ENCODE peak calls at places on chromosomes 1 and 21, in five cellular contexts. R is SJCRH30, B is stomach, O is breast epithelium, L is AG04450. V is an unnamed sample.

GRCh38 chr1:31007462-31007991 is 58.0 kb downstream of the PUM1 start:
- DNase-seq in R (no peak), B (no peak), O (no peak), L (peak), V (peak)

GRCh38 chr1:1371354-1371740 is 3.7 kb downstream of the AURKAIP1 start:
- DNase-seq in R (no peak), B (no peak), O (no peak), L (no peak), V (no peak)

GRCh38 chr21:21801921-21802320 is 803.7 kb downstream of the NCAM2 start:
- DNase-seq in R (no peak), B (no peak), O (no peak), L (no peak), V (no peak)

GRCh38 chr1:183506561-183506960 is 34.3 kb downstream of the SMG7 start:
- DNase-seq in R (no peak), B (no peak), O (no peak), L (no peak), V (no peak)

GRCh38 chr1:208171615-208172388 is 72.4 kb downstream of the PLXNA2 start:
- DNase-seq in R (no peak), B (no peak), O (no peak), L (no peak), V (no peak)

GRCh38 chr1:205191617-205192016 is 19.9 kb downstream of the DSTYK start:
- DNase-seq in R (no peak), B (no peak), O (no peak), L (no peak), V (no peak)

GRCh38 chr1:70779571-70779970 is 268.0 kb downstream of the PTGER3 start:
- DNase-seq in R (no peak), B (no peak), O (no peak), L (no peak), V (peak)

GRCh38 chr1:24424207-24424606 is 8.6 kb downstream of the NIPAL3 start:
- DNase-seq in R (no peak), B (no peak), O (no peak), L (no peak), V (no peak)

GRCh38 chr21:44959376-44960091 is 19.7 kb downstream of the SLX9 start:
- DNase-seq in R (no peak), B (no peak), O (no peak), L (no peak), V (no peak)

GRCh38 chr1:14987829-14988603 is 165.5 kb upstream of the TMEM51 start:
- DNase-seq in R (peak), B (no peak), O (no peak), L (no peak), V (no peak)

GRCh38 chr1:51829058-51829457 is 49.5 kb downstream of the NRDC start:
- DNase-seq in R (peak), B (no peak), O (no peak), L (no peak), V (no peak)

GRCh38 chr21:38365521-38365920 is 108.7 kb downstream of the KCNJ15 start:
- DNase-seq in R (no peak), B (no peak), O (no peak), L (no peak), V (no peak)

GRCh38 chr21:26490771-26491170 is 82.3 kb downstream of the CYYR1 start:
- DNase-seq in R (peak), B (no peak), O (no peak), L (no peak), V (peak)

GRCh38 chr1:22645936-22646335 is 2.5 kb downstream of the C1QC start:
- DNase-seq in R (no peak), B (no peak), O (no peak), L (no peak), V (no peak)
- H3K27ac ChIP-seq in R (no peak), B (no peak), O (no peak), L (no peak), V (no peak)

GRCh38 chr21:14545906-14546480 is at the start of gene SAMSN1:
- DNase-seq in R (no peak), B (peak), O (peak), L (no peak), V (peak)
- H3K4me3 ChIP-seq in R (no peak), B (peak), O (peak), L (no peak), V (no peak)

DNA sequence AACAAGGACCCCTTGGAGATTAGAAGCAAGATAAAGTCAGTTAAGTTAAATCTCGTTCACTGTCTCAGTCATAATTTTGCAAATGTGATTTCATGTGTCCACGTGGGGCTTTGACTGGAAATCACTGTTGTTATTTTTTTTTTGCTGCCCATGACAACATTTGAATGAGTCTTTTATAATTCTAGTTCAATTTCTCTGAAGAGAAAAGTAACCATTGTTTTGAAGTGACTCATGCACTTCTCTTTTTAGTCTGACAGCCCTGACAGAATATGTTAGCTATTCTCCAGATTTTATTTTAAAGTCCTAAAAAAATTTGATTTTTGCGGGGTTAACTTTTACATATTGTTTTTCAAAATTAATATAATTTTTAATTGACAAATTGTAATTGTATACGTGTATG is 30.7 kb upstream of the NLRP3 start:
- DNase-seq in R (no peak), B (no peak), O (no peak), L (no peak), V (no peak)
- H3K27ac ChIP-seq in R (no peak), B (no peak), O (no peak), L (no peak), V (no peak)

DNA sequence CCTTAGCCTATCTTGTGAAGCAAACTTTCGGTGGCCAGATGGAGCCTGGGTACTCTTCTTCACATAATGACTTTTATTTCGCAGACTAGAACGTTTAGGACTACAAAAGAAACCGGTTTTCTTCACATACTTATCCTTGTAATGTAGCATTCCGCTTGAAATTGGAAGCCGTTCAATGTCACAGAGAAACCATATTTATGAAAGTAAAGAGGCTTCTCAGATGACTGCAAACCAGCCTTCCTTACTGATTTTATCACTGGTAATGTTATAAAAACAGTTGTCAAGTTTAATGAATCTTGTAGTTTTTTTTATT is 94.1 kb downstream of the PPIAL4G start:
- DNase-seq in R (no peak), B (no peak), O (no peak), L (no peak), V (no peak)
- H3K4me3 ChIP-seq in R (no peak), B (peak), O (peak), L (peak), V (peak)

DNA sequence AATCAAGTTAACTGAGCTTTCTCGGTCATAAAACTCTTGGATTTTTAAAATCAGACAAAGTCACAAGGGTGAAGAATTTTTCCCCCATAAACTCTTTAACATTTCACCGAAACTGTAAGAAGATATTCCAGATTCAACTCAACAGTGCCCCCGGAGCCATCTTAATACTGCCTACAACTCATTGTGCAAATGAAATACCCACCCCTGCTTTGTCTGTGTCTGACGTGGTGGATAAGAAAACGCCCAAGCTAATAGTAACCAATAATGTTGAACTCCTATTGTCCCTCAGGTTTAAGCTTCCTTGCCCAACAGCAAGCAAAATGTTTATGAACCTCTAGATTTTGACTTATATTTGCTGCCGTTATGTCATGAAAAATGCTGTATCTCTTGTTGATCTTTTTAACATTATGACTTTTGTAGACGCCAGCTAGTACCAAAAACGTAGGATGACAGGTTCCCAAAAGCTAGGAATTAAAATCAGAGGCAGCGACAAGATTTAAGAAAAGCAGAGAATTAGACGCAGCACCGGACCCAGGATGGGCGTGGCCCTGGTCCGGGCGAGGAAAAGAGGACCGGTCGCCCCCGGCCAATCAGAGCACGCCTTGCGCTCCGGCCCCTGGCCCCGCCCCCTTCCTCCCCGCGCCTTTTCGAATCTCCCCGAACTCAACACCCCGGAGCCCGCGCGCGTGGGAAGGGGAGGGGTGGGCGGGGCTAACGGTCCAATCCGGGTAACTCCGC is 1.1 kb downstream of the STMN1 start:
- DNase-seq in R (peak), B (peak), O (peak), L (peak), V (peak)
- H3K27ac ChIP-seq in R (peak), B (peak), O (no peak), L (peak), V (peak)